ENCODE peak calls at places on chromosomes 16 and 17, in four cellular contexts. H is breast epithelium, N is psoas muscle, X is GDM1. K is an unnamed sample.

GRCh38 chr17:18859256-18859655 is 1.3 kb downstream of the PRPSAP2 start:
- DNase-seq in N (no peak), H (no peak), X (no peak), K (no peak)

GRCh38 chr17:50499270-50499669 is 9.0 kb upstream of the MYCBPAP start:
- DNase-seq in N (no peak), X (no peak), H (no peak), K (no peak)

GRCh38 chr16:72739577-72739976 is 308.4 kb downstream of the ZFHX3 start:
- DNase-seq in N (no peak), H (no peak), X (no peak), K (no peak)

GRCh38 chr17:65515512-65515911 is 45.9 kb downstream of the AXIN2 start:
- DNase-seq in N (no peak), X (no peak), H (no peak), K (no peak)

GRCh38 chr17:68782829-68783228 is 172.4 kb downstream of the ABCA8 start:
- DNase-seq in N (peak), X (no peak), H (no peak), K (no peak)

GRCh38 chr16:19555938-19556778 is 655 bp downstream of the VPS35L start:
- DNase-seq in N (no peak), X (peak), H (no peak), K (peak)

GRCh38 chr17:62689441-62690167 is 62.1 kb downstream of the MRC2 start:
- DNase-seq in X (no peak), N (no peak), H (no peak), K (no peak)

GRCh38 chr16:89094252-89094901 is 725 bp downstream of the ACSF3 start:
- DNase-seq in X (no peak), H (no peak), N (no peak), K (peak)

GRCh38 chr17:50028207-50029120 is 27.4 kb upstream of the ITGA3 start:
- DNase-seq in N (peak), H (peak), X (peak), K (no peak)

GRCh38 chr16:25395528-25395927 is 137.9 kb upstream of the ZKSCAN2 start:
- DNase-seq in X (no peak), N (no peak), H (no peak), K (no peak)

GRCh38 chr16:87809150-87809902 is 43.5 kb upstream of the KLHDC4 start:
- DNase-seq in N (no peak), X (no peak), H (no peak), K (no peak)

GRCh38 chr17:17677299-17678040 is 3.8 kb upstream of the RAI1 start:
- DNase-seq in N (no peak), X (no peak), H (no peak), K (no peak)

GRCh38 chr16:80231888-80232287 is 308.9 kb upstream of the DYNLRB2 start:
- DNase-seq in X (no peak), H (no peak), N (no peak), K (no peak)

GRCh38 chr16:8931864-8932263 is 31.8 kb downstream of the USP7 start:
- DNase-seq in H (no peak), X (peak), N (peak), K (no peak)

GRCh38 chr16:10782628-10783027 is 36.0 kb downstream of the TVP23A start:
- DNase-seq in H (no peak), N (no peak), X (no peak), K (no peak)

GRCh38 chr17:35449371-35449931 is 885 bp upstream of the SLFN13 start:
- DNase-seq in X (no peak), H (no peak), N (peak), K (no peak)

GRCh38 chr17:64466019-64466735 is 17.3 kb downstream of the MILR1 start:
- DNase-seq in X (no peak), H (no peak), N (no peak), K (no peak)

GRCh38 chr16:24418729-24419128 is 120.6 kb upstream of the RBBP6 start:
- DNase-seq in H (no peak), N (no peak), X (no peak), K (no peak)

GRCh38 chr17:63848834-63849689 is 6.6 kb upstream of the SMARCD2 start:
- DNase-seq in H (peak), N (peak), X (peak), K (no peak)

GRCh38 chr17:16820161-16820877 is 130.3 kb downstream of the CCDC144A start:
- DNase-seq in H (no peak), N (no peak), X (no peak), K (no peak)

GRCh38 chr17:58324409-58325288 is 3.9 kb downstream of the TSPOAP1 start:
- DNase-seq in H (peak), N (no peak), X (no peak), K (no peak)